ENCODE peak calls at places on chromosome 1, in four cellular contexts. One of them, this sample, is unnamed.

GRCh38 chr1:203172184-203173115 is 3.2 kb downstream of the MYBPH start:
- DNase-seq in CD4-positive, alpha-beta memory T cell: peak
- DNase-seq in activated CD4-positive, CD25-positive, alpha-beta regulatory T cell treated with anti-CD3 and anti-CD28 coated beads, Interleukin-2, amount 50 U/mL, for 16 hours: no peak
- DNase-seq in HS-27A: peak
- DNase-seq in this sample: peak

GRCh38 chr1:81142099-81142776 is 658.5 kb upstream of the ADGRL2 start:
- DNase-seq in CD4-positive, alpha-beta memory T cell: no peak
- DNase-seq in activated CD4-positive, CD25-positive, alpha-beta regulatory T cell treated with anti-CD3 and anti-CD28 coated beads, Interleukin-2, amount 50 U/mL, for 16 hours: no peak
- DNase-seq in HS-27A: no peak
- DNase-seq in this sample: no peak

GRCh38 chr1:216246577-216246976 is 176.7 kb downstream of the USH2A start:
- DNase-seq in CD4-positive, alpha-beta memory T cell: no peak
- DNase-seq in activated CD4-positive, CD25-positive, alpha-beta regulatory T cell treated with anti-CD3 and anti-CD28 coated beads, Interleukin-2, amount 50 U/mL, for 16 hours: no peak
- DNase-seq in HS-27A: no peak
- DNase-seq in this sample: no peak

GRCh38 chr1:16141573-16142336 is 14.1 kb downstream of the EPHA2 start:
- DNase-seq in CD4-positive, alpha-beta memory T cell: no peak
- DNase-seq in activated CD4-positive, CD25-positive, alpha-beta regulatory T cell treated with anti-CD3 and anti-CD28 coated beads, Interleukin-2, amount 50 U/mL, for 16 hours: no peak
- DNase-seq in HS-27A: no peak
- DNase-seq in this sample: no peak

GRCh38 chr1:35573198-35573775 is at the start of gene TFAP2E:
- DNase-seq in CD4-positive, alpha-beta memory T cell: no peak
- DNase-seq in activated CD4-positive, CD25-positive, alpha-beta regulatory T cell treated with anti-CD3 and anti-CD28 coated beads, Interleukin-2, amount 50 U/mL, for 16 hours: no peak
- DNase-seq in HS-27A: no peak
- DNase-seq in this sample: peak

GRCh38 chr1:82161651-82162238 is 361.0 kb downstream of the ADGRL2 start:
- DNase-seq in CD4-positive, alpha-beta memory T cell: peak
- DNase-seq in activated CD4-positive, CD25-positive, alpha-beta regulatory T cell treated with anti-CD3 and anti-CD28 coated beads, Interleukin-2, amount 50 U/mL, for 16 hours: no peak
- DNase-seq in HS-27A: no peak
- DNase-seq in this sample: no peak

GRCh38 chr1:95086949-95087533 is 14.3 kb upstream of the ALG14 start:
- DNase-seq in CD4-positive, alpha-beta memory T cell: no peak
- DNase-seq in activated CD4-positive, CD25-positive, alpha-beta regulatory T cell treated with anti-CD3 and anti-CD28 coated beads, Interleukin-2, amount 50 U/mL, for 16 hours: no peak
- DNase-seq in HS-27A: peak
- DNase-seq in this sample: no peak

GRCh38 chr1:192794768-192795035 is 14.1 kb upstream of the RGS2 start:
- DNase-seq in CD4-positive, alpha-beta memory T cell: no peak
- DNase-seq in activated CD4-positive, CD25-positive, alpha-beta regulatory T cell treated with anti-CD3 and anti-CD28 coated beads, Interleukin-2, amount 50 U/mL, for 16 hours: no peak
- DNase-seq in HS-27A: no peak
- DNase-seq in this sample: no peak

GRCh38 chr1:237873487-237873927 is 17.2 kb downstream of the ZP4 start:
- DNase-seq in CD4-positive, alpha-beta memory T cell: no peak
- DNase-seq in activated CD4-positive, CD25-positive, alpha-beta regulatory T cell treated with anti-CD3 and anti-CD28 coated beads, Interleukin-2, amount 50 U/mL, for 16 hours: no peak
- DNase-seq in HS-27A: peak
- DNase-seq in this sample: peak

GRCh38 chr1:232970508-232970907 is 20.1 kb downstream of the NTPCR start:
- DNase-seq in CD4-positive, alpha-beta memory T cell: no peak
- DNase-seq in activated CD4-positive, CD25-positive, alpha-beta regulatory T cell treated with anti-CD3 and anti-CD28 coated beads, Interleukin-2, amount 50 U/mL, for 16 hours: no peak
- DNase-seq in HS-27A: no peak
- DNase-seq in this sample: no peak

This sample was measured in H1.